ENCODE peak calls at places on chromosomes 4 and X, in nine cellular contexts. R, T, W, G, U, I, F, O and C are unnamed samples.
A peak's percentile ranks its signal among the peaks of the same experiment; 100 is the strongest.

GRCh38 chr4:41678086-41678485 is 70.4 kb downstream of the PHOX2B start:
- DNase-seq in R (no peak), T (no peak), W (no peak), G (no peak), U (no peak), I (no peak), F (no peak), O (no peak), C (no peak)

GRCh38 chrX:7390446-7390845 is 242.5 kb upstream of the PUDP start:
- DNase-seq in R (no peak), T (no peak), W (no peak), G (no peak), U (no peak), I (no peak), F (no peak), O (no peak), C (no peak)

GRCh38 chr4:112172180-112172579 is 26.9 kb downstream of the FAM241A start:
- DNase-seq in R (no peak), T (no peak), W (no peak), G (no peak), U (no peak), I (no peak), F (no peak), O (no peak), C (no peak)

GRCh38 chr4:184417802-184418511 is 56.4 kb downstream of the IRF2 start:
- DNase-seq in R (no peak), T (peak; percentile 72), W (no peak), G (no peak), U (no peak), I (no peak), F (no peak), O (peak; percentile 62), C (peak; percentile 77)

GRCh38 chrX:2370436-2370835 is 130.3 kb downstream of the DHRSX start:
- DNase-seq in R (no peak), T (no peak), W (no peak), G (no peak), U (no peak), I (no peak), F (no peak), O (no peak), C (no peak)

GRCh38 chr4:13525606-13526281 is 18.6 kb downstream of the NKX3-2 start:
- DNase-seq in R (no peak), T (no peak), W (no peak), G (no peak), U (no peak), I (no peak), F (no peak), O (no peak), C (no peak)

GRCh38 chrX:141443922-141444321 is 140.6 kb downstream of the SPANXA1 start:
- DNase-seq in R (no peak), T (no peak), W (no peak), G (no peak), U (no peak), I (no peak), F (no peak), O (no peak), C (no peak)

GRCh38 chr4:86446996-86447395 is 87.1 kb upstream of the MAPK10 start:
- DNase-seq in R (no peak), T (no peak), W (no peak), G (no peak), U (no peak), I (no peak), F (no peak), O (no peak), C (no peak)

GRCh38 chrX:17082831-17083230 is 136.4 kb downstream of the REPS2 start:
- DNase-seq in R (peak; percentile 23), T (no peak), W (no peak), G (no peak), U (no peak), I (no peak), F (no peak), O (peak; percentile 44), C (no peak)

GRCh38 chrX:153970398-153971123 is 1.1 kb downstream of the HCFC1 start:
- DNase-seq in R (peak; percentile 73), T (no peak), W (peak; percentile 52), G (peak; percentile 90), U (no peak), I (no peak), F (no peak), O (peak; percentile 86), C (no peak)

GRCh38 chrX:153969125-153969903 is 2.3 kb downstream of the HCFC1 start:
- DNase-seq in R (peak; percentile 33), T (no peak), W (peak; percentile 32), G (peak; percentile 82), U (no peak), I (no peak), F (no peak), O (no peak), C (no peak)

GRCh38 chrX:153971124-153971631 is 440 bp downstream of the HCFC1 start:
- DNase-seq in R (peak; percentile 83), T (peak; percentile 95), W (peak; percentile 95), G (peak; percentile 98), U (peak; percentile 94), I (peak; percentile 96), F (peak; percentile 30), O (peak; percentile 95), C (peak; percentile 84)

GRCh38 chrX:153968754-153969124 is 2.9 kb downstream of the HCFC1 start:
- DNase-seq in R (peak; percentile 52), T (no peak), W (no peak), G (peak; percentile 79), U (no peak), I (no peak), F (no peak), O (peak; percentile 42), C (no peak)

DNA sequence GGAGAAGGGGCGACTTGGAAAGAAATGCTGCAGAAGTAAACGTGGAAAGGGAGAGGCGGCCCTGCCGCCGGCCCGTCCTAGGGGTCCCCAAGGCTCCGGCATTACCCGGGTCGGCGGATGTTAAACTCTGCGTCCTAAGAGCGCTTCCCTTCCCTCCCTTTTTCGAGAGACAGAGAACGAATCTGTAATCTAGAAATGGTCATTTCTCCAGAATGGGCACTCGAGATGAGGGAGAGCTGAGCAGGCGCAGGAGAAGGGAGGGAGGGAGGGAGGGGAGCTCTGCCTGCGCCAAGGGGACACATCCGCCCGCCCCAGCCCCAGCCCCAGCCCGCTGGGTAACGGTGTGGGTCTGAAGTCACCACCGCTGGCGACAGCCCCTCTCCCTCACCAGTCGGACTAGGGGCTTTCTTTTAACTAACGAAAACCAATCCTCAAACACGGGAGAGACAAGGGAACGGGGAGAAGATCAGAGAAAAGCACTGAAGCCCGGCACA is 1.7 kb downstream of the HCFC1 start:
- DNase-seq in R (no peak), T (no peak), W (peak; percentile 44), G (peak; percentile 87), U (no peak), I (no peak), F (no peak), O (no peak), C (no peak)
- H3K4me3 ChIP-seq in R (peak overlapping the region; percentile 80), T (peak overlapping the region; percentile 83), W (peak overlapping the region; percentile 72), G (peak overlapping the region; percentile 87), U (peak overlapping the region; percentile 68), I (peak overlapping the region; percentile 47), F (peak overlapping the region; percentile 87), O (peak overlapping the region; percentile 86), C (peak overlapping the region; percentile 88)

GRCh38 chr4:106312997-106313522 is 2.9 kb downstream of the TBCK start:
- DNase-seq in R (no peak), T (no peak), W (no peak), G (no peak), U (no peak), I (no peak), F (no peak), O (no peak), C (no peak)
- H3K4me3 ChIP-seq in R (no peak overlapping the region), T (no peak overlapping the region), W (no peak overlapping the region), G (no peak overlapping the region), U (no peak overlapping the region), I (no peak overlapping the region), F (peak overlapping the region; percentile 6), O (no peak overlapping the region), C (no peak overlapping the region)

GRCh38 chr4:153296424-153296823 is 48.1 kb upstream of the MND1 start:
- DNase-seq in R (peak; percentile 11), T (no peak), W (peak; percentile 43), G (no peak), U (no peak), I (no peak), F (no peak), O (peak; percentile 19), C (no peak)
- H3K4me3 ChIP-seq in R (no peak overlapping the region), T (no peak overlapping the region), W (no peak overlapping the region), G (no peak overlapping the region), U (no peak overlapping the region), I (no peak overlapping the region), F (no peak overlapping the region), O (no peak overlapping the region), C (no peak overlapping the region)

GRCh38 chr4:76781698-76782595 is 116.0 kb downstream of the SOWAHB start:
- DNase-seq in R (no peak), T (peak; percentile 48), W (no peak), G (no peak), U (no peak), I (no peak), F (no peak), O (peak; percentile 25), C (peak; percentile 83)
- H3K4me3 ChIP-seq in R (no peak overlapping the region), T (no peak overlapping the region), W (no peak overlapping the region), G (no peak overlapping the region), U (no peak overlapping the region), I (no peak overlapping the region), F (no peak overlapping the region), O (no peak overlapping the region), C (no peak overlapping the region)

GRCh38 chr4:26075588-26075987 is 161.6 kb downstream of the SMIM20 start:
- DNase-seq in R (no peak), T (no peak), W (no peak), G (no peak), U (no peak), I (no peak), F (no peak), O (no peak), C (no peak)
- H3K4me3 ChIP-seq in R (no peak overlapping the region), T (no peak overlapping the region), W (no peak overlapping the region), G (no peak overlapping the region), U (no peak overlapping the region), I (no peak overlapping the region), F (no peak overlapping the region), O (no peak overlapping the region), C (no peak overlapping the region)

GRCh38 chrX:79154612-79155358 is 10.3 kb downstream of the GPR174 start:
- DNase-seq in R (no peak), T (no peak), W (no peak), G (no peak), U (no peak), I (no peak), F (no peak), O (no peak), C (no peak)
- H3K4me3 ChIP-seq in R (no peak overlapping the region), T (no peak overlapping the region), W (no peak overlapping the region), G (no peak overlapping the region), U (no peak overlapping the region), I (no peak overlapping the region), F (no peak overlapping the region), O (no peak overlapping the region), C (no peak overlapping the region)

GRCh38 chr4:150302553-150302952 is 224.3 kb downstream of the DCLK2 start:
- DNase-seq in R (no peak), T (no peak), W (no peak), G (no peak), U (no peak), I (no peak), F (no peak), O (peak; percentile 74), C (peak; percentile 65)
- H3K4me3 ChIP-seq in R (no peak overlapping the region), T (no peak overlapping the region), W (no peak overlapping the region), G (no peak overlapping the region), U (no peak overlapping the region), I (no peak overlapping the region), F (no peak overlapping the region), O (no peak overlapping the region), C (no peak overlapping the region)

GRCh38 chr4:156771171-156771837 is 200.3 kb downstream of the PDGFC start:
- DNase-seq in R (peak; percentile 51), T (no peak), W (peak; percentile 32), G (no peak), U (no peak), I (no peak), F (peak; percentile 8), O (peak; percentile 96), C (peak; percentile 87)
- H3K4me3 ChIP-seq in R (no peak overlapping the region), T (no peak overlapping the region), W (no peak overlapping the region), G (no peak overlapping the region), U (peak overlapping the region; percentile 3), I (no peak overlapping the region), F (peak overlapping the region; percentile 56), O (peak overlapping the region; percentile 18), C (no peak overlapping the region)